ENCODE peak calls at places on chromosome X, in eight cellular contexts. I, Q, P, D, Z, L, Y and U are unnamed samples.

GRCh38 chrX:80812176-80812575 is 2.5 kb upstream of the BRWD3 start:
- DNase-seq in I (peak; percentile 55), Q (no peak), P (peak; percentile 20), D (no peak), Z (peak; percentile 76), L (peak; percentile 26), Y (no peak), U (no peak)

GRCh38 chrX:48789366-48790220 is 3.2 kb downstream of the GATA1 start:
- DNase-seq in I (no peak), Q (no peak), P (no peak), D (no peak), Z (no peak), L (no peak), Y (no peak), U (no peak)

GRCh38 chrX:11929476-11929875 is 171.4 kb downstream of the MSL3 start:
- DNase-seq in I (no peak), Q (no peak), P (no peak), D (no peak), Z (no peak), L (peak; percentile 63), Y (no peak), U (no peak)

GRCh38 chrX:30793767-30794103 is 95.3 kb downstream of the TAB3 start:
- DNase-seq in I (no peak), Q (no peak), P (no peak), D (no peak), Z (no peak), L (no peak), Y (no peak), U (no peak)

GRCh38 chrX:44914532-44915198 is 41.7 kb downstream of the KDM6A start:
- DNase-seq in I (no peak), Q (no peak), P (no peak), D (no peak), Z (no peak), L (no peak), Y (no peak), U (no peak)

GRCh38 chrX:10579018-10579752 is 41.2 kb downstream of the MID1 start:
- DNase-seq in I (no peak), Q (peak; percentile 88), P (peak; percentile 15), D (no peak), Z (peak; percentile 19), L (peak; percentile 78), Y (peak; percentile 78), U (no peak)

GRCh38 chrX:120761810-120762209 is 113.9 kb downstream of the CT47B1 start:
- DNase-seq in I (no peak), Q (no peak), P (no peak), D (no peak), Z (no peak), L (peak; percentile 12), Y (no peak), U (no peak)

GRCh38 chrX:55451125-55451524 is 802 bp upstream of the MAGEH1 start:
- DNase-seq in I (no peak), Q (no peak), P (no peak), D (no peak), Z (no peak), L (no peak), Y (no peak), U (no peak)

GRCh38 chrX:111353810-111354209 is 58.2 kb downstream of the DCX start:
- DNase-seq in I (no peak), Q (no peak), P (no peak), D (no peak), Z (no peak), L (no peak), Y (no peak), U (no peak)

GRCh38 chrX:56219702-56220101 is 12.5 kb upstream of the KLF8 start:
- DNase-seq in I (no peak), Q (no peak), P (no peak), D (no peak), Z (peak; percentile 11), L (peak; percentile 22), Y (peak; percentile 12), U (no peak)

GRCh38 chrX:24561121-24561520 is 86.0 kb downstream of the PCYT1B start:
- DNase-seq in I (peak; percentile 44), Q (no peak), P (no peak), D (no peak), Z (peak; percentile 3), L (peak; percentile 52), Y (peak; percentile 6), U (no peak)

GRCh38 chrX:52265713-52266112 is 81.0 kb downstream of the MAGED4 start:
- DNase-seq in I (no peak), Q (no peak), P (no peak), D (no peak), Z (no peak), L (no peak), Y (no peak), U (no peak)

GRCh38 chrX:71652405-71652804 is 14.9 kb upstream of the LOC101059915 start:
- DNase-seq in I (peak; percentile 70), Q (no peak), P (peak; percentile 64), D (peak; percentile 53), Z (peak; percentile 55), L (peak; percentile 72), Y (peak; percentile 23), U (no peak)

GRCh38 chrX:109266034-109266433 is 215.9 kb downstream of the GUCY2F start:
- DNase-seq in I (no peak), Q (no peak), P (no peak), D (no peak), Z (no peak), L (no peak), Y (no peak), U (no peak)

GRCh38 chrX:2751291-2751690 is 549 bp upstream of the XG start:
- DNase-seq in I (no peak), Q (no peak), P (no peak), D (no peak), Z (no peak), L (no peak), Y (no peak), U (no peak)

DNA sequence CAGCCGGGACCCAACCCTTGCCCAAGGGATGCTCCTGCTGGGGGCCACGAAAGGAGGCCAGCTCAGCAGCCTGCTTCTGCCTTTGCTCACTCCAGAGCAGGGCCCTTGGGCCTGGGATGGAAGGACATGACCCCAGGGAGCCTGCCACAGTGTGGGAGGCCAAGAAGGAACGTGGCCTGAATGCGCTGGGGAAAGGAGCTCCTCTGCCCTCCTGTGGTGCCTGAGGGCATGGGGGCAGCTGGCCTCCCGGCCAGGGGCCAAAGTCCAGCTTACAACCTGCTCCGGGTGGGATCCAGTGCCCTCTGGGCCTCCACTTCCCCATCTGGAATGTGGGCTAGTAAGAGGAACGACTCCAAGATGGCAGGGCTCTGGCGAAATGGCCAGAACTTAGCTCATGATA is 2.0 kb upstream of the ATP2B3 start:
- DNase-seq in I (no peak), Q (no peak), P (no peak), D (no peak), Z (no peak), L (no peak), Y (no peak), U (no peak)
- H3K79me2 ChIP-seq in I (no peaks in the 10 kb centered on the region), Q (no peaks in the 10 kb centered on the region), P (no peaks in the 10 kb centered on the region), D (no peaks in the 10 kb centered on the region), Z (no peaks in the 10 kb centered on the region), L (no peaks in the 10 kb centered on the region), Y (no peaks in the 10 kb centered on the region), U (no peaks in the 10 kb centered on the region)

GRCh38 chrX:133645977-133646750 is 230.9 kb upstream of the GPC4 start:
- DNase-seq in I (no peak), Q (peak; percentile 71), P (no peak), D (no peak), Z (no peak), L (no peak), Y (no peak), U (no peak)

GRCh38 chrX:133649659-133650058 is 234.4 kb upstream of the GPC4 start:
- DNase-seq in I (no peak), Q (no peak), P (no peak), D (peak; percentile 60), Z (peak; percentile 77), L (no peak), Y (no peak), U (no peak)

GRCh38 chrX:133640161-133641015 is 225.1 kb upstream of the GPC4 start:
- DNase-seq in I (no peak), Q (peak; percentile 66), P (no peak), D (no peak), Z (peak; percentile 53), L (peak; percentile 58), Y (no peak), U (no peak)

GRCh38 chrX:133648594-133648993 is 233.3 kb upstream of the GPC4 start:
- DNase-seq in I (no peak), Q (no peak), P (no peak), D (no peak), Z (no peak), L (no peak), Y (no peak), U (no peak)

DNA sequence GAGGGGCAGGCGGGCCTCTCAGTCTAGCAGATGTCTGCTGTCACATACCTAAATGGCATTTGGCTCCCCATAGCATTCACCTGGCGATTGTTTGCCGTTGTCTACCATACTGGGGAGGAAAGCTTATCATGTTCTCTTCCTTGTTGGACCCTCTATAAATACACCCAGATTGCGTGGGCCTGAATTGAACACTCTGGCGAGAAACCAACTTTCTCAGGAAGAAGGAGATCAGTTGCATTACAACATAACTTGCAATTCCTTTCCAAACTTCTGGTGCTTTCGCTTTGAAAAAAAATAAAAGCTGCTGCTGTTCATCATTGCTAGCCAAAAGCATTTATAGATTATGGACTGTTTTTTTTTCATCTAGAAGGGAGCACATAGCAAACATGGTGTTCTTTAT is 230.0 kb upstream of the GPC4 start:
- DNase-seq in I (no peak), Q (no peak), P (no peak), D (no peak), Z (no peak), L (no peak), Y (no peak), U (no peak)
- H3K4me2 ChIP-seq in I (no peak overlapping the region), Q (no peak overlapping the region), P (no peak overlapping the region), D (no peak overlapping the region), Z (no peak overlapping the region), L (no peak overlapping the region), Y (no peak overlapping the region), U (no peak overlapping the region)

DNA sequence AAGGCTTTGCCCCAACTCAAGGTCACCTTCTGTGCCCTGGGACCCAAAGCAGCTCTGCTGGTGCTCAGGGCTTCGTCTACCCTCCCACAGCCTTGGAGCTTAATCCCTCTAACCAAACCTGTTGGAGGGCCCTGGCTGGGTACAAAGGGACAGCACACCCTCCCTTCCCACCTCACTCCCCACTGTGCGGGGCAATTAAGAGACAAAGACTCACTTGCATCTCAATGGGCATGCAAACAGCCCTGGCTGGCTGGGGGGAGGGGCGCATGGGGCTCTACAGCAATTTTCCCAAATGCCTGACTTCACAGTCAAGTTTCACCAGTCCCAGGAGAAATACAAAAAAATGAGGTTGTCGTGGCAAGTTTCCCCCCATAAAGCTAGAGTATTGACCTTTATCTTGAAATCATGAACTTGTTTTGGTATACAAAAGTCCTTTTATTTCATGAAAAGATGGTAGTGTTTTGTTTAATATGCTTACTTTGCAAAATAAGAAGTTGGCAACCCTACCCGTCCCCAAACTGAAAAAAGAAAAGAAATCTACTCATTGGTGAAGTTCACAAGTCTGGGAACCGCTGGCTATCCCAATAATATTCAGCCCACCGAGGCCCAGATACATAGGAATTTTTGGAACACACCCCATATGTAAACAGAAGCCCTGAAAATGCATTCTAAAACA is 4.1 kb upstream of the CD99L2 start:
- DNase-seq in I (no peak), Q (no peak), P (no peak), D (peak; percentile 91), Z (peak; percentile 96), L (no peak), Y (no peak), U (no peak)
- H3K36me3 ChIP-seq in I (no peaks in the 10 kb centered on the region), Q (no peaks in the 10 kb centered on the region), P (no peaks in the 10 kb centered on the region), D (no peaks in the 10 kb centered on the region), Z (no peaks in the 10 kb centered on the region), L (no peaks in the 10 kb centered on the region), Y (no peaks in the 10 kb centered on the region), U (no peaks in the 10 kb centered on the region)

GRCh38 chrX:40722930-40723329 is 12.4 kb downstream of the MED14 start:
- DNase-seq in I (no peak), Q (no peak), P (no peak), D (no peak), Z (no peak), L (no peak), Y (no peak), U (no peak)
- H3K79me2 ChIP-seq in I (peaks cover 14% of the 10 kb centered on the region), Q (no peaks in the 10 kb centered on the region), P (peaks cover 60% of the 10 kb centered on the region), D (peaks cover 8% of the 10 kb centered on the region), Z (peaks cover 13% of the 10 kb centered on the region), L (peaks cover 78% of the 10 kb centered on the region), Y (peaks cover 49% of the 10 kb centered on the region), U (peaks cover 27% of the 10 kb centered on the region)